ENCODE peak calls at places on chromosomes 1 and 21, in five cellular contexts. L is tibial nerve, J is GM06990, E is bronchial epithelial cell, K is A549. D is an unnamed sample.

GRCh38 chr1:91546876-91547275 is 46.2 kb downstream of the CDC7 start:
- DNase-seq in E (no peak), K (peak; percentile 39), J (no peak), L (no peak), D (no peak)

GRCh38 chr21:33540711-33541104 is 1.2 kb downstream of the GART start:
- DNase-seq in K (no peak), E (no peak), L (no peak), J (no peak), D (no peak)

GRCh38 chr1:25122747-25123146 is 109.6 kb downstream of the SYF2 start:
- DNase-seq in J (no peak), K (no peak), L (no peak), E (no peak), D (no peak)

GRCh38 chr1:115233598-115233997 is 104.5 kb downstream of the NGF start:
- DNase-seq in E (no peak), K (no peak), L (no peak), J (no peak), D (no peak)

GRCh38 chr1:234458352-234459027 is 20.5 kb downstream of the TARBP1 start:
- DNase-seq in K (peak; percentile 22), E (peak; percentile 46), J (no peak), L (no peak), D (no peak)

GRCh38 chr1:33501774-33502173 is 29.3 kb downstream of the ZSCAN20 start:
- DNase-seq in K (no peak), L (no peak), J (no peak), E (no peak), D (no peak)

GRCh38 chr1:149963358-149963757 is 26.7 kb upstream of the MTMR11 start:
- DNase-seq in K (no peak), E (peak; percentile 17), L (no peak), J (no peak), D (no peak)

GRCh38 chr1:27363766-27364695 is 2.7 kb downstream of the MAP3K6 start:
- DNase-seq in K (no peak), J (no peak), E (no peak), L (no peak), D (no peak)

GRCh38 chr1:37622131-37622530 is 12.6 kb downstream of the RSPO1 start:
- DNase-seq in J (no peak), L (no peak), E (no peak), K (peak; percentile 15), D (no peak)

GRCh38 chr1:169899519-169900217 is 6.0 kb upstream of the SCYL3 start:
- DNase-seq in J (no peak), L (no peak), K (no peak), E (peak; percentile 24), D (no peak)

GRCh38 chr1:209316929-209317328 is 266.6 kb upstream of the CAMK1G start:
- DNase-seq in E (no peak), L (no peak), K (no peak), J (no peak), D (no peak)

GRCh38 chr1:226890331-226891108 is 20.1 kb downstream of the PSEN2 start:
- DNase-seq in E (no peak), K (no peak), J (no peak), L (no peak), D (no peak)

GRCh38 chr1:183470961-183471747 is 1.1 kb upstream of the SMG7 start:
- DNase-seq in J (peak; percentile 86), L (peak; percentile 32), K (peak; percentile 91), E (peak; percentile 57), D (peak; percentile 36)

GRCh38 chr1:158810311-158810710 is 20.8 kb upstream of the MNDA start:
- DNase-seq in K (no peak), E (no peak), L (no peak), J (no peak), D (no peak)

GRCh38 chr1:12356004-12356890 is 126.4 kb downstream of the VPS13D start:
- DNase-seq in E (peak; percentile 65), J (no peak), L (no peak), K (peak; percentile 89), D (no peak)

GRCh38 chr1:212260557-212261342 is 24.5 kb upstream of the PPP2R5A start:
- DNase-seq in K (peak; percentile 29), E (peak; percentile 100), L (no peak), J (no peak), D (no peak)

GRCh38 chr1:55071477-55071876 is 32.1 kb downstream of the PCSK9 start:
- DNase-seq in L (no peak), K (peak; percentile 47), E (peak; percentile 47), J (no peak), D (no peak)

GRCh38 chr1:19596065-19596718 is 47.9 kb upstream of the NBL1 start:
- DNase-seq in K (no peak), E (no peak), J (no peak), L (no peak), D (no peak)

GRCh38 chr21:26982767-26983166 is 15.9 kb upstream of the ADAMTS5 start:
- DNase-seq in E (peak; percentile 90), K (no peak), L (no peak), J (no peak), D (no peak)

GRCh38 chr1:205772607-205773032 is 2.7 kb downstream of the RAB29 start:
- DNase-seq in K (no peak), E (no peak), J (peak; percentile 31), L (no peak), D (no peak)

GRCh38 chr1:119008483-119009299 is 20.5 kb upstream of the TBX15 start:
- DNase-seq in L (no peak), E (peak; percentile 67), K (peak; percentile 37), J (no peak), D (no peak)

GRCh38 chr1:244836135-244836521 is 670 bp downstream of the COX20 start:
- DNase-seq in K (peak; percentile 46), L (no peak), E (no peak), J (no peak), D (no peak)

GRCh38 chr1:68384321-68384813 is 65.4 kb downstream of the RPE65 start:
- DNase-seq in J (no peak), K (peak; percentile 89), L (no peak), E (peak; percentile 100), D (peak; percentile 9)

GRCh38 chr1:197985340-197985739 is 68.2 kb downstream of the LHX9 start:
- DNase-seq in J (no peak), E (peak; percentile 8), K (no peak), L (no peak), D (no peak)

GRCh38 chr1:184945678-184946412 is 28.5 kb downstream of the NIBAN1 start:
- DNase-seq in L (no peak), K (no peak), J (peak; percentile 35), E (no peak), D (no peak)

GRCh38 chr1:5980314-5981008 is 11.8 kb downstream of the NPHP4 start:
- DNase-seq in L (peak; percentile 41), K (peak; percentile 66), J (no peak), E (no peak), D (no peak)

GRCh38 chr1:24995121-24995520 is 65.0 kb upstream of the RUNX3 start:
- DNase-seq in E (no peak), L (no peak), J (no peak), K (no peak), D (no peak)

GRCh38 chr1:11046625-11047365 is at the start of gene MASP2:
- DNase-seq in K (no peak), J (no peak), E (no peak), L (no peak), D (no peak)

GRCh38 chr21:31383770-31384169 is 39.7 kb upstream of the TIAM1 start:
- DNase-seq in J (no peak), K (no peak), E (no peak), L (no peak), D (no peak)

GRCh38 chr1:87134061-87134460 is 194.6 kb upstream of the LMO4 start:
- DNase-seq in J (no peak), K (no peak), E (no peak), L (no peak), D (no peak)

GRCh38 chr1:87129606-87130005 is 199.1 kb upstream of the LMO4 start:
- DNase-seq in E (no peak), L (no peak), K (no peak), J (no peak), D (no peak)

GRCh38 chr1:87132664-87133000 is 196.0 kb upstream of the LMO4 start:
- DNase-seq in L (no peak), K (no peak), E (no peak), J (no peak), D (no peak)

GRCh38 chr1:87130437-87130836 is 198.2 kb upstream of the LMO4 start:
- DNase-seq in E (no peak), L (no peak), K (no peak), J (no peak), D (no peak)

DNA sequence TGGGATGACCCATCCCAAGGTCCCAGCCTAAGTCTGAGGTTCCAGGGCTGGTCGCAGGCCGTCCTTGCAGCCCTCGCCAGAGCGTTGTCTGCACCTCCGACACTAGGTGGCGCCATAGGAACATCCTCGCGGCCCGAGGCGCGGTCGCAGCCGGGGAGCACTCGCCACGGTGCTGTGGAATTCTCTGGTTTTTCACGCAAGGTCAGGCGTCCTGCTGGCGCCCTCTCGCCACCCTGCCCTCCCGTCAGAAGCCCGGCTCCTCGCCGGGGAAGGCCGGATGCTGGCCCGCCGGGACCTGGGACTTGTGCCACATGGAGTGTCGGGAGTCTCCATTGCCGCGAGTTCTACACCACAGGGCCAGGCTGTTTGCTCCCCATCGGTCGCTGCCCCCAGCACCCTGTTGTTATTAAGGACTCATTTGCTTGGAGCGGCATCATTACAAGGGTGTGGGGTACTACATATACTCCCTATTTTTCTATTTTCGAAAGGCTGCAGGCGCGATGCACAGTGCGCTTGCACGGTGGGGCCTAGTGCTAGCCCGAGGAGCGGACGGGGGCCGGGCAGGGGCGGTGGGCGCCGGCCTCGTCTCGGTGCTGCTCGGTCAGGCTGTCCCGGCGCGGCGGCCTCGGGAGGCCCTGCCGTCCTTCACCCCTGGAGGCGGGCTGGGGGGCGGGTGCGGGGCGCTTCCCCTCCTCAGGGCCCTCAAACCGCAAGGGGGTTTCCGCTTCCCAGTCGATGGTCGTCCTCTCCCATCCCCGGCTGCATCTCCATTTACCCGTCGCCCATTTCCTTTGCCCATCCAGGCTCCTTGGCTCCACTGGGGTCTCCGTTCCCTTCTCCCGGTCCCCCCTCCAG is 196.6 kb upstream of the LMO4 start:
- DNase-seq in L (peak; percentile 64), E (peak; percentile 44), J (peak; percentile 71), K (peak; percentile 61), D (no peak)
- TF ChIP-seq CTCF in L (peak; percentile 87), E (peak; percentile 99), J (peak; percentile 93), K (peak; percentile 77), D (peak; percentile 89)

DNA sequence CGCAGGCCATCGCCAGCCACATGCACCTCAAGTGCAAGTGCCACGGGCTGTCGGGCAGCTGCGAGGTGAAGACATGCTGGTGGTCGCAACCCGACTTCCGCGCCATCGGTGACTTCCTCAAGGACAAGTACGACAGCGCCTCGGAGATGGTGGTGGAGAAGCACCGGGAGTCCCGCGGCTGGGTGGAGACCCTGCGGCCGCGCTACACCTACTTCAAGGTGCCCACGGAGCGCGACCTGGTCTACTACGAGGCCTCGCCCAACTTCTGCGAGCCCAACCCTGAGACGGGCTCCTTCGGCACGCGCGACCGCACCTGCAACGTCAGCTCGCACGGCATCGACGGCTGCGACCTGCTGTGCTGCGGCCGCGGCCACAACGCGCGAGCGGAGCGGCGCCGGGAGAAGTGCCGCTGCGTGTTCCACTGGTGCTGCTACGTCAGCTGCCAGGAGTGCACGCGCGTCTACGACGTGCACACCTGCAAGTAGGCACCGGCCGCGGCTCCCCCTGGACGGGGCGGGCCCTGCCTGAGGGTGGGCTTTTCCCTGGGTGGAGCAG is 23.4 kb upstream of the ARF1 start:
- DNase-seq in E (no peak), L (peak; percentile 10), K (no peak), J (peak; percentile 62), D (no peak)
- H3K4me3 ChIP-seq in E (peak overlapping the region; percentile 43), L (no peak overlapping the region), K (peak overlapping the region; percentile 59), J (no peak overlapping the region), D (peak overlapping the region; percentile 49)

GRCh38 chr1:22457356-22457755 is 5.7 kb downstream of the ZBTB40 start:
- DNase-seq in E (no peak), L (no peak), J (no peak), K (no peak), D (no peak)
- TF ChIP-seq CTCF in E (no peak), L (no peak), J (no peak), K (no peak), D (no peak)

GRCh38 chr1:224539971-224540370 is 76.1 kb upstream of the CNIH3 start:
- DNase-seq in K (no peak), J (no peak), L (no peak), E (no peak), D (no peak)
- H3K4me3 ChIP-seq in K (no peak overlapping the region), J (no peak overlapping the region), L (no peak overlapping the region), E (no peak overlapping the region), D (no peak overlapping the region)

D was measured in thoracic aorta.